ENCODE peak calls at places on chromosomes 6 and 20, in ten cellular contexts. J is GM20000, W is nephron progenitor cell, U is Panc1, F is renal cortical epithelial cell, B is RWPE1, V is neuronal stem cell, X is HEK293T, I is substantia nigra, G is astrocyte of the spinal cord. M is an unnamed sample.

GRCh38 chr6:16292942-16293341 is 54.6 kb downstream of the GMPR start:
- DNase-seq in B (no peak), G (no peak), X (no peak), J (no peak), V (no peak), U (no peak), W (no peak), I (no peak), F (peak), M (no peak)

GRCh38 chr20:574297-574942 is 30.8 kb upstream of the CSNK2A1 start:
- DNase-seq in B (no peak), V (no peak), X (no peak), F (no peak), J (no peak), W (no peak), I (no peak), U (no peak), G (no peak), M (no peak)

GRCh38 chr6:55250400-55250799 is 76.1 kb downstream of the HCRTR2 start:
- DNase-seq in V (no peak), G (no peak), I (no peak), U (no peak), J (no peak), X (no peak), B (no peak), W (no peak), F (no peak), M (no peak)

GRCh38 chr20:53578492-53579222 is 15.0 kb downstream of the ZNF217 start:
- DNase-seq in W (peak), U (no peak), J (peak), I (no peak), B (peak), X (peak), G (peak), F (peak), V (peak), M (peak)

GRCh38 chr6:25583099-25583498 is 68.9 kb upstream of the SCGN start:
- DNase-seq in B (no peak), X (no peak), U (no peak), J (no peak), I (no peak), F (no peak), V (no peak), G (no peak), W (no peak), M (no peak)

GRCh38 chr6:132734694-132735236 is 20.9 kb upstream of the VNN1 start:
- DNase-seq in I (no peak), W (no peak), F (peak), U (peak), B (no peak), X (peak), V (no peak), J (no peak), G (no peak), M (peak)

GRCh38 chr6:7262037-7262461 is 51.0 kb downstream of the SSR1 start:
- DNase-seq in I (no peak), U (no peak), X (no peak), G (no peak), F (no peak), W (peak), B (no peak), V (no peak), J (no peak), M (no peak)

GRCh38 chr6:145903356-145904102 is 60.6 kb downstream of the SHPRH start:
- DNase-seq in U (no peak), I (no peak), G (no peak), V (no peak), X (no peak), F (no peak), J (no peak), W (no peak), B (peak), M (peak)

GRCh38 chr6:50822078-50822476 is 3.4 kb downstream of the TFAP2B start:
- DNase-seq in X (no peak), B (no peak), G (no peak), V (no peak), F (no peak), I (no peak), W (no peak), U (no peak), J (no peak), M (no peak)

GRCh38 chr6:144762450-144762849 is 477.3 kb downstream of the UTRN start:
- DNase-seq in X (no peak), W (no peak), I (no peak), F (no peak), G (no peak), B (no peak), J (no peak), U (no peak), V (no peak), M (no peak)

GRCh38 chr6:40183902-40184301 is 249.6 kb upstream of the MOCS1 start:
- DNase-seq in X (no peak), G (no peak), B (no peak), F (no peak), V (no peak), U (no peak), I (no peak), W (no peak), J (no peak), M (no peak)

GRCh38 chr20:617934-618690 is 8.0 kb upstream of the TCF15 start:
- DNase-seq in U (no peak), F (no peak), J (no peak), G (no peak), W (no peak), X (no peak), B (no peak), I (no peak), V (no peak), M (no peak)

GRCh38 chr6:111338843-111339242 is 144.2 kb downstream of the REV3L start:
- DNase-seq in F (no peak), X (no peak), W (no peak), I (no peak), U (no peak), B (no peak), V (no peak), J (peak), G (no peak), M (no peak)

GRCh38 chr6:100349366-100349765 is 115.4 kb downstream of the SIM1 start:
- DNase-seq in G (no peak), J (no peak), F (no peak), I (no peak), X (no peak), B (no peak), U (no peak), W (no peak), V (no peak), M (no peak)

GRCh38 chr6:148987982-148988381 is 241.2 kb downstream of the UST start:
- DNase-seq in X (no peak), U (no peak), B (no peak), J (no peak), W (no peak), G (no peak), V (no peak), F (no peak), I (no peak), M (no peak)

GRCh38 chr20:53899351-53900167 is 170.8 kb downstream of the BCAS1 start:
- DNase-seq in F (peak), J (peak), G (peak), X (no peak), W (peak), V (no peak), I (no peak), U (peak), B (peak), M (peak)

GRCh38 chr6:53934013-53934412 is 139.2 kb downstream of the LRRC1 start:
- DNase-seq in V (no peak), W (no peak), U (no peak), F (no peak), X (no peak), J (no peak), B (no peak), I (no peak), G (no peak), M (no peak)